ENCODE peak calls at places on chromosomes 7 and 10, in ten cellular contexts. F, C, U, N, P, V, W, H, Y and S are unnamed samples.

GRCh38 chr7:41046221-41046761 is 656.6 kb downstream of the INHBA start:
- DNase-seq in U (no peak), N (peak), V (no peak), H (no peak), F (no peak), P (no peak), W (peak), Y (no peak), C (no peak), S (no peak)

GRCh38 chr7:21407806-21408480 is 19.9 kb upstream of the SP4 start:
- DNase-seq in C (no peak), F (no peak), H (no peak), Y (no peak), P (no peak), U (no peak), W (no peak), N (no peak), V (no peak), S (no peak)

GRCh38 chr7:1234794-1235500 is 2.3 kb downstream of the UNCX start:
- DNase-seq in V (no peak), U (no peak), W (no peak), N (no peak), P (no peak), Y (no peak), F (no peak), H (no peak), C (no peak), S (no peak)

GRCh38 chr10:61140765-61141392 is 196.9 kb upstream of the RHOBTB1 start:
- DNase-seq in V (no peak), Y (peak), C (peak), W (no peak), H (no peak), N (no peak), P (no peak), U (no peak), F (peak), S (no peak)

GRCh38 chr7:45595809-45596664 is 21.9 kb downstream of the ADCY1 start:
- DNase-seq in P (no peak), Y (no peak), H (no peak), U (no peak), W (no peak), V (no peak), C (no peak), F (no peak), N (no peak), S (no peak)

GRCh38 chr7:82450759-82451158 is 7.2 kb upstream of the CACNA2D1 start:
- DNase-seq in N (no peak), Y (no peak), F (no peak), H (no peak), P (no peak), V (no peak), U (no peak), C (no peak), W (no peak), S (no peak)

GRCh38 chr7:87414400-87415188 is 60.9 kb downstream of the ABCB4 start:
- DNase-seq in N (no peak), U (no peak), P (no peak), F (no peak), V (no peak), C (peak), H (no peak), Y (no peak), W (no peak), S (no peak)

GRCh38 chr7:133358728-133359127 is 105.8 kb downstream of the EXOC4 start:
- DNase-seq in P (no peak), H (no peak), V (no peak), U (no peak), F (no peak), W (no peak), N (no peak), C (peak), Y (no peak), S (no peak)

GRCh38 chr10:108363566-108363965 is 1199.1 kb upstream of the SORCS1 start:
- DNase-seq in P (no peak), Y (no peak), H (no peak), C (no peak), U (no peak), N (no peak), F (no peak), W (no peak), V (no peak), S (no peak)

GRCh38 chr7:73717991-73718405 is 1.5 kb downstream of the STX1A start:
- DNase-seq in P (peak), C (peak), U (peak), V (no peak), W (peak), F (peak), N (no peak), Y (no peak), H (peak), S (peak)

GRCh38 chr7:16774986-16775385 is 21.4 kb downstream of the TSPAN13 start:
- DNase-seq in V (no peak), F (no peak), U (no peak), C (no peak), P (no peak), N (no peak), H (no peak), W (no peak), Y (no peak), S (no peak)

GRCh38 chr7:116689787-116690186 is 17.8 kb downstream of the MET start:
- DNase-seq in N (no peak), W (no peak), U (no peak), Y (peak), F (no peak), H (no peak), V (no peak), C (peak), P (no peak), S (no peak)

GRCh38 chr7:112088484-112089016 is 117.6 kb downstream of the DOCK4 start:
- DNase-seq in W (no peak), H (no peak), V (no peak), N (no peak), F (no peak), C (no peak), U (no peak), P (no peak), Y (no peak), S (no peak)

GRCh38 chr10:6136215-6137201 is 47.7 kb downstream of the RBM17 start:
- DNase-seq in H (peak), Y (no peak), W (no peak), C (peak), V (no peak), P (no peak), F (no peak), N (no peak), U (no peak), S (no peak)

GRCh38 chr7:37853468-37853867 is 5.1 kb downstream of the NME8 start:
- DNase-seq in W (no peak), V (no peak), U (no peak), P (no peak), H (no peak), F (no peak), N (no peak), C (peak), Y (peak), S (no peak)

GRCh38 chr10:18351426-18351825 is 211.2 kb downstream of the CACNB2 start:
- DNase-seq in H (no peak), Y (no peak), U (no peak), W (no peak), N (no peak), F (no peak), C (no peak), V (no peak), P (no peak), S (no peak)

GRCh38 chr10:129652021-129652420 is 185.0 kb downstream of the MGMT start:
- DNase-seq in N (no peak), U (no peak), Y (no peak), W (no peak), F (no peak), P (no peak), V (no peak), C (no peak), H (no peak), S (no peak)

GRCh38 chr10:127973810-127974311 is 67.0 kb downstream of the PTPRE start:
- DNase-seq in H (no peak), N (no peak), Y (no peak), V (no peak), W (no peak), U (no peak), P (no peak), F (no peak), C (no peak), S (no peak)